ENCODE peak calls at places on chromosomes 13 and 19, in ten cellular contexts. S is stomach, P is lung, U is HCT116, M is heart left ventricle, W is AG10803, X is HFF-Myc, T is IMR-90, N is ascending aorta, L is AG04450. I is an unnamed sample.
A peak's percentile ranks its signal among the peaks of the same experiment; 100 is the strongest.

GRCh38 chr13:25286308-25286968 is 850 bp downstream of the MTMR6 start:
- DNase-seq in S (no peak), P (no peak), U (no peak), M (peak; percentile 34), W (peak; percentile 54), X (no peak), T (peak; percentile 58), N (no peak), L (no peak), I (peak; percentile 57)

GRCh38 chr13:45615501-45616101 is at the start of gene ERICH6B:
- DNase-seq in S (no peak), P (no peak), U (no peak), M (no peak), W (no peak), X (no peak), T (peak; percentile 7), N (no peak), L (no peak), I (peak; percentile 26)

GRCh38 chr19:47157455-47158321 is 27.1 kb downstream of the SAE1 start:
- DNase-seq in S (peak; percentile 33), P (peak; percentile 31), U (no peak), M (peak; percentile 73), W (peak; percentile 81), X (no peak), T (peak; percentile 72), N (no peak), L (peak; percentile 50), I (peak; percentile 86)

GRCh38 chr19:1959928-1960589 is 19.1 kb downstream of the CSNK1G2 start:
- DNase-seq in S (no peak), P (no peak), U (no peak), M (no peak), W (no peak), X (no peak), T (no peak), N (no peak), L (no peak), I (no peak)

GRCh38 chr13:36870050-36870692 is 49.9 kb downstream of the SMAD9 start:
- DNase-seq in S (no peak), P (no peak), U (no peak), M (no peak), W (no peak), X (no peak), T (no peak), N (no peak), L (no peak), I (no peak)

GRCh38 chr19:50969413-50969760 is at the start of gene KLK6:
- DNase-seq in S (no peak), P (no peak), U (peak; percentile 76), M (no peak), W (no peak), X (no peak), T (no peak), N (no peak), L (no peak), I (no peak)

GRCh38 chr19:3653865-3654513 is 27.4 kb upstream of the CACTIN start:
- DNase-seq in S (no peak), P (no peak), U (no peak), M (no peak), W (no peak), X (no peak), T (no peak), N (no peak), L (no peak), I (no peak)

GRCh38 chr13:51258612-51259358 is 36.6 kb downstream of the FAM124A start:
- DNase-seq in S (no peak), P (no peak), U (no peak), M (no peak), W (no peak), X (no peak), T (no peak), N (no peak), L (no peak), I (no peak)

GRCh38 chr13:26128676-26129075 is 76.9 kb upstream of the SHISA2 start:
- DNase-seq in S (no peak), P (no peak), U (no peak), M (no peak), W (no peak), X (no peak), T (no peak), N (no peak), L (no peak), I (no peak)

GRCh38 chr19:4584670-4585460 is 25.4 kb upstream of the SEMA6B start:
- DNase-seq in S (no peak), P (no peak), U (no peak), M (no peak), W (no peak), X (no peak), T (no peak), N (no peak), L (no peak), I (no peak)

GRCh38 chr13:19596960-19597361 is 35.6 kb upstream of the TPTE2 start:
- DNase-seq in S (no peak), P (no peak), U (peak; percentile 40), M (no peak), W (no peak), X (no peak), T (peak; percentile 74), N (no peak), L (no peak), I (peak; percentile 18)
- H3K4me3 ChIP-seq in S (no peak overlapping the region), P (no peak overlapping the region), U (no peak overlapping the region), M (no peak overlapping the region), W (no peak overlapping the region), X (no peak overlapping the region), T (no peak overlapping the region), N (no peak overlapping the region), L (no peak overlapping the region), I (no peak overlapping the region)

GRCh38 chr13:93172109-93172508 is 54.5 kb upstream of the GPC6 start:
- DNase-seq in S (no peak), P (no peak), U (no peak), M (no peak), W (no peak), X (no peak), T (no peak), N (no peak), L (no peak), I (no peak)
- TF ChIP-seq CTCF in S (no peak), P (no peak), U (no peak), M (no peak), W (peak; percentile 26), X (peak; percentile 49), T (peak; percentile 13), N (no peak), L (peak; percentile 14), I (peak; percentile 23)

GRCh38 chr13:33644607-33645543 is 173.1 kb upstream of the RFC3 start:
- DNase-seq in S (no peak), P (no peak), U (no peak), M (no peak), W (peak; percentile 93), X (no peak), T (peak; percentile 4), N (no peak), L (no peak), I (peak; percentile 48)

GRCh38 chr13:33640832-33641231 is 177.1 kb upstream of the RFC3 start:
- DNase-seq in S (no peak), P (no peak), U (no peak), M (no peak), W (peak; percentile 41), X (no peak), T (peak; percentile 18), N (no peak), L (no peak), I (peak; percentile 31)

GRCh38 chr13:33639640-33640080 is 178.3 kb upstream of the RFC3 start:
- DNase-seq in S (no peak), P (no peak), U (no peak), M (no peak), W (no peak), X (no peak), T (no peak), N (no peak), L (no peak), I (no peak)

GRCh38 chr13:33645591-33646554 is 172.1 kb upstream of the RFC3 start:
- DNase-seq in S (no peak), P (no peak), U (no peak), M (no peak), W (no peak), X (no peak), T (no peak), N (no peak), L (no peak), I (no peak)

DNA sequence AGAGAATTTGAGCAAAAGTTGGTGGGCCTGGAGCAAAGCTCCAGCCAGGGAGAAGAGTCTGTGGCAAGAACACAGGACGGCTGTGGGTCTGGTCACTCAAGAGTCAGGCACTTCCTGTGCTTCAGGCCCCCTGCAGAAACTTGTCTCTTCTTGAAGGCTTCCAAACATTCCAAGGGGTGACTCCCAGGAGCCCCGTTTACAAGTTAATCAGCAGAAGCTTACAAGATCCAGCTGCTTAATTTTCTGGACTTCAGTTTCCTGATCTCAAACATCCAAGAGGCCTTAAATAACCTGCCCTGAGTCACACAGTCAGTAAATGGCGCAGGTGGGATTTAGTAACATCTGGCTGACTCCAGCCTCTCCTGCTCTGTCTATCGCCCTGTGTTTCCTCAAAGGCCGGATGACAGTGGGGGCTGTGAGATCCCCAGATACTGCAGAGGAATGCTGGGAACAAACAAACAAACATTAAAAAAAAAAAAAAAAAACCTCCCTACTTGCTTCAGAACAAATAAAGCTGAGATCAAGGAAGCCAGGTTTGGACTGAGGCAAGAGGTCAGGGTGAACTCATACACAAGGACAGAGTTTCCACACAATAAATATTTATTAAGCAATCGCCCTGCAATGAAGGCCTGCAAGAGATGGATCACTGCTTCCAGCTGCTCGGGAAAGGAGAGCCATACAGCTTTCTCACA is 175.4 kb upstream of the RFC3 start:
- DNase-seq in S (no peak), P (no peak), U (no peak), M (peak; percentile 57), W (peak; percentile 97), X (no peak), T (peak; percentile 72), N (no peak), L (peak; percentile 88), I (peak; percentile 95)
- H3K4me3 ChIP-seq in S (no peak overlapping the region), P (no peak overlapping the region), U (no peak overlapping the region), M (no peak overlapping the region), W (no peak overlapping the region), X (no peak overlapping the region), T (no peak overlapping the region), N (no peak overlapping the region), L (no peak overlapping the region), I (no peak overlapping the region)

GRCh38 chr13:93248627-93249047 is 22.0 kb downstream of the GPC6 start:
- DNase-seq in S (peak; percentile 31), P (no peak), U (no peak), M (no peak), W (no peak), X (no peak), T (peak; percentile 35), N (no peak), L (no peak), I (peak; percentile 56)
- TF ChIP-seq CTCF in S (no peak), P (no peak), U (no peak), M (no peak), W (no peak), X (peak; percentile 52), T (no peak), N (no peak), L (peak; percentile 24), I (peak; percentile 24)

GRCh38 chr19:10292789-10293636 is 3.3 kb downstream of the ICAM5 start:
- DNase-seq in S (no peak), P (no peak), U (no peak), M (no peak), W (no peak), X (no peak), T (no peak), N (no peak), L (no peak), I (no peak)
- H3K4me3 ChIP-seq in S (peak overlapping the region; percentile 33), P (no peak overlapping the region), U (no peak overlapping the region), M (peak overlapping the region; percentile 17), W (peak overlapping the region; percentile 44), X (peak overlapping the region; percentile 7), T (peak overlapping the region; percentile 25), N (peak overlapping the region; percentile 62), L (peak overlapping the region; percentile 63), I (peak overlapping the region; percentile 30)

I was measured in fibroblast of pulmonary artery.